ENCODE peak calls at places on chromosome 4, in nine cellular contexts. One of them, this sample, is unnamed.

GRCh38 chr4:23369331-23369730 is 520.5 kb downstream of the PPARGC1A start:
- DNase-seq in nephron progenitor cell: peak
- DNase-seq in GM06990: no peak
- DNase-seq in psoas muscle: peak
- DNase-seq in HFF-Myc: no peak
- DNase-seq in omental fat pad: no peak
- DNase-seq in breast epithelium: no peak
- DNase-seq in bronchial epithelial cell: no peak
- DNase-seq in mucosa of descending colon: no peak
- DNase-seq in this sample: no peak

GRCh38 chr4:103091601-103092223 is 7.9 kb downstream of the BDH2 start:
- DNase-seq in nephron progenitor cell: peak
- DNase-seq in GM06990: peak
- DNase-seq in psoas muscle: no peak
- DNase-seq in HFF-Myc: no peak
- DNase-seq in omental fat pad: no peak
- DNase-seq in breast epithelium: no peak
- DNase-seq in bronchial epithelial cell: peak
- DNase-seq in mucosa of descending colon: peak
- DNase-seq in this sample: peak

GRCh38 chr4:128107766-128108165 is 46.7 kb downstream of the LARP1B start:
- DNase-seq in nephron progenitor cell: no peak
- DNase-seq in GM06990: no peak
- DNase-seq in psoas muscle: no peak
- DNase-seq in HFF-Myc: no peak
- DNase-seq in omental fat pad: no peak
- DNase-seq in breast epithelium: no peak
- DNase-seq in bronchial epithelial cell: no peak
- DNase-seq in mucosa of descending colon: no peak
- DNase-seq in this sample: no peak

GRCh38 chr4:28555851-28556250 is 1695.2 kb downstream of the STIM2 start:
- DNase-seq in nephron progenitor cell: no peak
- DNase-seq in GM06990: no peak
- DNase-seq in psoas muscle: no peak
- DNase-seq in HFF-Myc: no peak
- DNase-seq in omental fat pad: no peak
- DNase-seq in breast epithelium: no peak
- DNase-seq in bronchial epithelial cell: peak
- DNase-seq in mucosa of descending colon: no peak
- DNase-seq in this sample: no peak

GRCh38 chr4:108556588-108557200 is 63.7 kb upstream of the RPL34 start:
- DNase-seq in nephron progenitor cell: no peak
- DNase-seq in GM06990: no peak
- DNase-seq in psoas muscle: no peak
- DNase-seq in HFF-Myc: no peak
- DNase-seq in omental fat pad: no peak
- DNase-seq in breast epithelium: no peak
- DNase-seq in bronchial epithelial cell: no peak
- DNase-seq in mucosa of descending colon: no peak
- DNase-seq in this sample: no peak

GRCh38 chr4:111605111-111605510 is 540.1 kb upstream of the FAM241A start:
- DNase-seq in nephron progenitor cell: no peak
- DNase-seq in GM06990: no peak
- DNase-seq in psoas muscle: no peak
- DNase-seq in HFF-Myc: no peak
- DNase-seq in omental fat pad: no peak
- DNase-seq in breast epithelium: no peak
- DNase-seq in bronchial epithelial cell: peak
- DNase-seq in mucosa of descending colon: no peak
- DNase-seq in this sample: no peak

GRCh38 chr4:83961575-83961974 is 425.7 kb downstream of the GPAT3 start:
- DNase-seq in nephron progenitor cell: no peak
- DNase-seq in GM06990: no peak
- DNase-seq in psoas muscle: no peak
- DNase-seq in HFF-Myc: no peak
- DNase-seq in omental fat pad: no peak
- DNase-seq in breast epithelium: no peak
- DNase-seq in bronchial epithelial cell: peak
- DNase-seq in mucosa of descending colon: no peak
- DNase-seq in this sample: no peak

GRCh38 chr4:150491132-150492049 is 90.6 kb upstream of the MAB21L2 start:
- DNase-seq in nephron progenitor cell: no peak
- DNase-seq in GM06990: no peak
- DNase-seq in psoas muscle: no peak
- DNase-seq in HFF-Myc: no peak
- DNase-seq in omental fat pad: no peak
- DNase-seq in breast epithelium: no peak
- DNase-seq in bronchial epithelial cell: no peak
- DNase-seq in mucosa of descending colon: no peak
- DNase-seq in this sample: no peak

GRCh38 chr4:23040539-23040938 is 347.8 kb downstream of the GBA3 start:
- DNase-seq in nephron progenitor cell: no peak
- DNase-seq in GM06990: no peak
- DNase-seq in psoas muscle: no peak
- DNase-seq in HFF-Myc: no peak
- DNase-seq in omental fat pad: no peak
- DNase-seq in breast epithelium: no peak
- DNase-seq in bronchial epithelial cell: no peak
- DNase-seq in mucosa of descending colon: no peak
- DNase-seq in this sample: no peak

GRCh38 chr4:140154572-140154891 is 548 bp upstream of the MAML3 start:
- DNase-seq in nephron progenitor cell: no peak
- DNase-seq in GM06990: no peak
- DNase-seq in psoas muscle: no peak
- DNase-seq in HFF-Myc: no peak
- DNase-seq in omental fat pad: no peak
- DNase-seq in breast epithelium: no peak
- DNase-seq in bronchial epithelial cell: no peak
- DNase-seq in mucosa of descending colon: no peak
- DNase-seq in this sample: no peak

GRCh38 chr4:71113294-71113693 is 119.8 kb downstream of the DCK start:
- DNase-seq in nephron progenitor cell: no peak
- DNase-seq in GM06990: no peak
- DNase-seq in psoas muscle: no peak
- DNase-seq in HFF-Myc: no peak
- DNase-seq in omental fat pad: no peak
- DNase-seq in breast epithelium: no peak
- DNase-seq in bronchial epithelial cell: peak
- DNase-seq in mucosa of descending colon: peak
- DNase-seq in this sample: no peak

GRCh38 chr4:81919238-81919637 is 447.5 kb upstream of the RASGEF1B start:
- DNase-seq in nephron progenitor cell: no peak
- DNase-seq in GM06990: no peak
- DNase-seq in psoas muscle: no peak
- DNase-seq in HFF-Myc: no peak
- DNase-seq in omental fat pad: no peak
- DNase-seq in breast epithelium: no peak
- DNase-seq in bronchial epithelial cell: peak
- DNase-seq in mucosa of descending colon: peak
- DNase-seq in this sample: peak
- TF ChIP-seq CTCF in nephron progenitor cell: peak
- TF ChIP-seq CTCF in GM06990: peak
- TF ChIP-seq CTCF in psoas muscle: no peak
- TF ChIP-seq CTCF in HFF-Myc: peak
- TF ChIP-seq CTCF in omental fat pad: no peak
- TF ChIP-seq CTCF in breast epithelium: no peak
- TF ChIP-seq CTCF in bronchial epithelial cell: peak
- TF ChIP-seq CTCF in mucosa of descending colon: no peak
- TF ChIP-seq CTCF in this sample: no peak

GRCh38 chr4:54525602-54526001 is 132.2 kb upstream of the KIT start:
- DNase-seq in nephron progenitor cell: no peak
- DNase-seq in GM06990: no peak
- DNase-seq in psoas muscle: no peak
- DNase-seq in HFF-Myc: peak
- DNase-seq in omental fat pad: no peak
- DNase-seq in breast epithelium: peak
- DNase-seq in bronchial epithelial cell: peak
- DNase-seq in mucosa of descending colon: no peak
- DNase-seq in this sample: no peak

GRCh38 chr4:54526560-54526959 is 131.2 kb upstream of the KIT start:
- DNase-seq in nephron progenitor cell: no peak
- DNase-seq in GM06990: no peak
- DNase-seq in psoas muscle: no peak
- DNase-seq in HFF-Myc: no peak
- DNase-seq in omental fat pad: no peak
- DNase-seq in breast epithelium: no peak
- DNase-seq in bronchial epithelial cell: no peak
- DNase-seq in mucosa of descending colon: no peak
- DNase-seq in this sample: no peak

DNA sequence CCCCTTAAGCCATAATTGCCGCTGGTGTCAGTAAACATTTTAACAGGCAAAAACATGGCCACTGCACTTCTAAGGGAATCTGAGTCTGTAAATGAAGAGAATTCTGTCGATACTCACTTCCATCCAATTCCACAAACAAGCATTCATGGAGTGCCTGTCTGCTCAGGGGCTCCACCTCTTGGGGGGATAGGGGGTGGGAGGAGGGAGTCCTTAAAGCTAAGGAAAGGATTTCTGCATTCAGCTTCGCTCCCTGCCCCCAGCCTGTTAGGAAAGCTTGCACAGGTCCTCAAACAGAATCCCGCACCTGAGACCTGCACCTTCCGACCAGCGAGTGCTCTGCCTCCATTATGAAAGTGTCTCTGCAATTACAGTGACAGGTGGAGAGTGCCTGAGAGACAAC is 130.2 kb upstream of the KIT start:
- DNase-seq in nephron progenitor cell: no peak
- DNase-seq in GM06990: no peak
- DNase-seq in psoas muscle: no peak
- DNase-seq in HFF-Myc: no peak
- DNase-seq in omental fat pad: no peak
- DNase-seq in breast epithelium: no peak
- DNase-seq in bronchial epithelial cell: no peak
- DNase-seq in mucosa of descending colon: no peak
- DNase-seq in this sample: no peak
- TF ChIP-seq CTCF in nephron progenitor cell: no peak
- TF ChIP-seq CTCF in GM06990: no peak
- TF ChIP-seq CTCF in psoas muscle: no peak
- TF ChIP-seq CTCF in HFF-Myc: no peak
- TF ChIP-seq CTCF in omental fat pad: no peak
- TF ChIP-seq CTCF in breast epithelium: no peak
- TF ChIP-seq CTCF in bronchial epithelial cell: no peak
- TF ChIP-seq CTCF in mucosa of descending colon: no peak
- TF ChIP-seq CTCF in this sample: no peak

GRCh38 chr4:77865259-77865658 is 2.6 kb downstream of the MRPL1 start:
- DNase-seq in nephron progenitor cell: no peak
- DNase-seq in GM06990: no peak
- DNase-seq in psoas muscle: no peak
- DNase-seq in HFF-Myc: no peak
- DNase-seq in omental fat pad: no peak
- DNase-seq in breast epithelium: no peak
- DNase-seq in bronchial epithelial cell: no peak
- DNase-seq in mucosa of descending colon: no peak
- DNase-seq in this sample: no peak

GRCh38 chr4:77861500-77861899 is 1.1 kb upstream of the MRPL1 start:
- DNase-seq in nephron progenitor cell: no peak
- DNase-seq in GM06990: no peak
- DNase-seq in psoas muscle: no peak
- DNase-seq in HFF-Myc: no peak
- DNase-seq in omental fat pad: no peak
- DNase-seq in breast epithelium: no peak
- DNase-seq in bronchial epithelial cell: peak
- DNase-seq in mucosa of descending colon: no peak
- DNase-seq in this sample: no peak

GRCh38 chr4:77859256-77859655 is 3.4 kb upstream of the MRPL1 start:
- DNase-seq in nephron progenitor cell: no peak
- DNase-seq in GM06990: no peak
- DNase-seq in psoas muscle: no peak
- DNase-seq in HFF-Myc: no peak
- DNase-seq in omental fat pad: no peak
- DNase-seq in breast epithelium: no peak
- DNase-seq in bronchial epithelial cell: no peak
- DNase-seq in mucosa of descending colon: no peak
- DNase-seq in this sample: no peak

GRCh38 chr4:77862478-77863216 is at the start of gene MRPL1:
- DNase-seq in nephron progenitor cell: peak
- DNase-seq in GM06990: peak
- DNase-seq in psoas muscle: peak
- DNase-seq in HFF-Myc: peak
- DNase-seq in omental fat pad: peak
- DNase-seq in breast epithelium: peak
- DNase-seq in bronchial epithelial cell: peak
- DNase-seq in mucosa of descending colon: peak
- DNase-seq in this sample: peak
- TF ChIP-seq CTCF in nephron progenitor cell: no peak
- TF ChIP-seq CTCF in GM06990: peak
- TF ChIP-seq CTCF in psoas muscle: no peak
- TF ChIP-seq CTCF in HFF-Myc: no peak
- TF ChIP-seq CTCF in omental fat pad: no peak
- TF ChIP-seq CTCF in breast epithelium: no peak
- TF ChIP-seq CTCF in bronchial epithelial cell: no peak
- TF ChIP-seq CTCF in mucosa of descending colon: no peak
- TF ChIP-seq CTCF in this sample: peak

GRCh38 chr4:138558886-138559285 is 316.7 kb upstream of the SLC7A11 start:
- DNase-seq in nephron progenitor cell: no peak
- DNase-seq in GM06990: no peak
- DNase-seq in psoas muscle: no peak
- DNase-seq in HFF-Myc: no peak
- DNase-seq in omental fat pad: no peak
- DNase-seq in breast epithelium: no peak
- DNase-seq in bronchial epithelial cell: no peak
- DNase-seq in mucosa of descending colon: no peak
- DNase-seq in this sample: no peak

GRCh38 chr4:138560448-138560847 is 318.3 kb upstream of the SLC7A11 start:
- DNase-seq in nephron progenitor cell: no peak
- DNase-seq in GM06990: peak
- DNase-seq in psoas muscle: no peak
- DNase-seq in HFF-Myc: no peak
- DNase-seq in omental fat pad: no peak
- DNase-seq in breast epithelium: no peak
- DNase-seq in bronchial epithelial cell: no peak
- DNase-seq in mucosa of descending colon: no peak
- DNase-seq in this sample: no peak

GRCh38 chr4:138553001-138553845 is 311.1 kb upstream of the SLC7A11 start:
- DNase-seq in nephron progenitor cell: no peak
- DNase-seq in GM06990: no peak
- DNase-seq in psoas muscle: peak
- DNase-seq in HFF-Myc: no peak
- DNase-seq in omental fat pad: no peak
- DNase-seq in breast epithelium: no peak
- DNase-seq in bronchial epithelial cell: no peak
- DNase-seq in mucosa of descending colon: no peak
- DNase-seq in this sample: no peak

GRCh38 chr4:138555584-138555983 is 313.4 kb upstream of the SLC7A11 start:
- DNase-seq in nephron progenitor cell: no peak
- DNase-seq in GM06990: no peak
- DNase-seq in psoas muscle: no peak
- DNase-seq in HFF-Myc: no peak
- DNase-seq in omental fat pad: no peak
- DNase-seq in breast epithelium: no peak
- DNase-seq in bronchial epithelial cell: peak
- DNase-seq in mucosa of descending colon: no peak
- DNase-seq in this sample: no peak

DNA sequence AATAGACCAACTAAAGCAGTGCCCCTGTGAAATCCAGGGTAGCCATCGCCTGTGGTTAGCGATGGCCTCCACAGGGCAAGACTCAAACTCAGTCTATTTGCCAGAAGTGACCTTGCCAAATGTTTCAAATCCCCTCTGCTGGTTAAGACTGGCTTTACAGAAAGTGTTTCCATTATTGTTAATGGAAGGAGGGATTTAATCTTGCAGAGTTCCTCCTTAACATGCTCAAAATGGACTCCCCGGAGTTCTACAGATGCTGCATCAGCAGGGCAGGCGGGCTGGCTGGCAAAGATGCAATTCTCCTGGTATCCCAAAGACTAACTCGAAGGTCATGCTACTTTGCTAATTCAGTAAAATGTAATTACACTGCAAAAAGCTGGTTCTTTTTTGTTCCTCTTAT is 313.0 kb upstream of the SLC7A11 start:
- DNase-seq in nephron progenitor cell: no peak
- DNase-seq in GM06990: no peak
- DNase-seq in psoas muscle: no peak
- DNase-seq in HFF-Myc: no peak
- DNase-seq in omental fat pad: no peak
- DNase-seq in breast epithelium: no peak
- DNase-seq in bronchial epithelial cell: no peak
- DNase-seq in mucosa of descending colon: no peak
- DNase-seq in this sample: no peak
- TF ChIP-seq CTCF in nephron progenitor cell: no peak
- TF ChIP-seq CTCF in GM06990: no peak
- TF ChIP-seq CTCF in psoas muscle: no peak
- TF ChIP-seq CTCF in HFF-Myc: no peak
- TF ChIP-seq CTCF in omental fat pad: no peak
- TF ChIP-seq CTCF in breast epithelium: no peak
- TF ChIP-seq CTCF in bronchial epithelial cell: no peak
- TF ChIP-seq CTCF in mucosa of descending colon: no peak
- TF ChIP-seq CTCF in this sample: no peak